ENCODE peak calls at places on chromosomes 2 and 18, in five cellular contexts. B is K562, R is HepG2, E is IMR-90, A is GM12878. C is an unnamed sample.

GRCh38 chr2:55419236-55419513 is 481 bp downstream of the CCDC88A start:
- DNase-seq in R (no peak), A (no peak), B (peak; percentile 28), E (peak; percentile 18), C (peak; percentile 51)

GRCh38 chr2:149449017-149449416 is 118.6 kb downstream of the LYPD6 start:
- DNase-seq in R (no peak), E (no peak), B (no peak), A (no peak), C (no peak)

GRCh38 chr2:213766465-213766891 is 482.2 kb downstream of the SPAG16 start:
- DNase-seq in R (no peak), A (peak; percentile 60), E (no peak), B (no peak), C (no peak)

GRCh38 chr2:216635701-216636541 is 2.7 kb downstream of the IGFBP2 start:
- DNase-seq in A (no peak), R (no peak), E (no peak), B (no peak), C (peak; percentile 70)

GRCh38 chr2:222518570-222519381 is 94.4 kb downstream of the SGPP2 start:
- DNase-seq in A (no peak), R (no peak), E (no peak), B (no peak), C (no peak)

GRCh38 chr2:42021490-42021889 is 26.3 kb upstream of the PKDCC start:
- DNase-seq in E (peak; percentile 77), A (no peak), R (no peak), B (no peak), C (peak; percentile 65)

GRCh38 chr2:151410485-151410833 is 757 bp downstream of the RIF1 start:
- DNase-seq in A (no peak), E (peak; percentile 5), R (peak; percentile 50), B (peak; percentile 67), C (peak; percentile 54)

GRCh38 chr2:231530099-231531085 is at the start of gene NMUR1:
- DNase-seq in R (no peak), B (peak; percentile 80), E (no peak), A (no peak), C (peak; percentile 93)

GRCh38 chr2:119860924-119861323 is 101.2 kb downstream of the PTPN4 start:
- DNase-seq in B (no peak), A (no peak), R (no peak), E (no peak), C (no peak)

GRCh38 chr2:167127135-167127534 is 238.9 kb downstream of the XIRP2 start:
- DNase-seq in A (no peak), B (no peak), E (peak; percentile 44), R (peak; percentile 33), C (no peak)

GRCh38 chr2:240553956-240554480 is 3.8 kb downstream of the ANKMY1 start:
- DNase-seq in R (no peak), E (no peak), A (no peak), B (no peak), C (no peak)

GRCh38 chr2:42872736-42873135 is 80.4 kb upstream of the HAAO start:
- DNase-seq in A (no peak), R (no peak), B (no peak), E (no peak), C (no peak)

GRCh38 chr18:7177131-7177744 is 53.7 kb upstream of the LRRC30 start:
- DNase-seq in A (no peak), B (peak; percentile 63), R (peak; percentile 45), E (peak; percentile 85), C (peak; percentile 86)

GRCh38 chr18:6610436-6610835 is 119.1 kb upstream of the ARHGAP28 start:
- DNase-seq in E (no peak), B (no peak), A (no peak), R (no peak), C (no peak)

GRCh38 chr2:56184500-56184996 is 758 bp downstream of the CCDC85A start:
- DNase-seq in R (no peak), A (no peak), B (no peak), E (no peak), C (no peak)

GRCh38 chr18:74645717-74646116 is 48.0 kb downstream of the ZNF407 start:
- DNase-seq in B (no peak), A (no peak), R (no peak), E (peak; percentile 56), C (no peak)

GRCh38 chr2:63741884-63742583 is 99.7 kb upstream of the UGP2 start:
- DNase-seq in R (no peak), B (no peak), A (no peak), E (peak; percentile 45), C (no peak)

DNA sequence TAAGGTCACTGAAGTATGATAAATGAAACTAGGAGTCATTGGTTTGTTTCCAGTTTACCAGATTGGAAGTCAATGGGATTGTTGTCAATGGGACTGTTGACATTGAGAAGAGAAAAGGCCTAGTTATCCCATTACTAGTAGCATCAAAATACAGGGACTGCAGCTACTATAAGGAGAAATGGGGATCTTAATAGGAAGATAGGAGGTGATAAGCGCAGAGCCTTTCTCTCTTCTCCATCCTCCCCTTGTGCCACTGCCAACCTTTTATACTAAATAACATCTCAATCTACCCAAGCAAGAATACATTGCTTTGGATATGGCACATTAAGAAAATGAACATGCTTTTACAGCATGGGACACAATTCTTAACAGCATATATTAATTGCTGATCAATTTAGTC is 10.5 kb upstream of the BBS5 start:
- DNase-seq in B (no peak), E (no peak), A (no peak), R (no peak), C (no peak)
- TF ChIP-seq MXI1 in B (no peak), E (no peak), A (no peak), R (no peak), C (no peak)

GRCh38 chr18:41761329-41762028 is 193.6 kb upstream of the PIK3C3 start:
- DNase-seq in B (no peak), R (no peak), E (peak; percentile 84), A (no peak), C (no peak)
- TF ChIP-seq MXI1 in B (no peak), R (no peak), E (no peak), A (no peak), C (no peak)

GRCh38 chr2:237546876-237547395 is 19.4 kb upstream of the PRLH start:
- DNase-seq in R (no peak), B (no peak), E (no peak), A (no peak), C (no peak)
- TF ChIP-seq MXI1 in R (no peak), B (no peak), E (no peak), A (no peak), C (no peak)

DNA sequence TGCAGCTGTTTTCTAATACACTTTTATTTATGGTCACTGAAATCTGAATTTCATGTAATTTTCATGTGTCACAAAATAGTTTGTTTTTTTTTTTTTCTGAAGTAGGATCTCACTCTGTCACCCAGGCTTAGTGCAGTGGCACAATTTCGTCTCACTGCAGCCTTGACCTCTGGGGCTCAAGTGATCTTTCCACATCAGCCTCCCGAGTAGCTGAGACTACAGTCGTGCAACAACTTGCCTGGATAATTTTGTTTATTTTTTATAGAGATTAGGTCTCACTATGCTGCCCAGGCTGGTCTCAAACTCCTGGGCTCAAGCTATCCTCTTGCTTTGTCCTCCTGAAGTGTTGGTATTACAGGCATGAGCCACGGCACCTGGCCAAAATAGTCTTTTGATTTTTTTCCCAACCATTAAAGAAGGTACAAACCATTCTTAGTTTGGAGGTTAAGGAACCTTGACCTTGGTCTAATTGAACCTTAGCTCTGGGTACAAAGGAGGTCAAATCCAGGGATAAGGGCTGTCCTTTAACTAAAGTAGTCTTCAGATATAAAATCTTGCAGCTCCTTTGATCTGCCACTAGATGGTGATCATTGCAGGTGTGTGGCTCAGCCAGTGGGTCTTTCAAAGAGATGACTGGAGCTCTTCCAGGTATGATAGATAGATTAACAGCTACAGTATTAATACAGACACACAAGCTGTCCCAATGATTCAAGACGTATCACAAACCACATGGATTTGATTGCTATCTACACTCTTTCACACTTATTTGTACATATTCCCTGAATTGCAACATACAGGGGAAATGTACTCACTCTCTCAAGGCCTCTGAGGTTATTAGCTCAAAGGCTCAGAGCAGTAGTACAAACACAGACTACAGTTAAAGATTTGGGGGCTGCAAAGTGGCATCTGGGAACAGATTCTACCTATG is 4.7 kb upstream of the KRCC1 start:
- DNase-seq in B (peak; percentile 63), A (no peak), R (peak; percentile 60), E (peak; percentile 31), C (peak; percentile 71)
- TF ChIP-seq MXI1 in B (no peak), A (no peak), R (no peak), E (no peak), C (no peak)

GRCh38 chr2:200382883-200383282 is 76.4 kb downstream of the SPATS2L start:
- DNase-seq in R (no peak), E (no peak), B (no peak), A (no peak), C (no peak)
- TF ChIP-seq MXI1 in R (no peak), E (no peak), B (no peak), A (no peak), C (no peak)

GRCh38 chr2:124967325-124967724 is 942.2 kb downstream of the CNTNAP5 start:
- DNase-seq in R (no peak), A (no peak), E (no peak), B (no peak), C (no peak)
- TF ChIP-seq MXI1 in R (no peak), A (no peak), E (no peak), B (no peak), C (no peak)

GRCh38 chr2:199057936-199058335 is 399.8 kb downstream of the SATB2 start:
- DNase-seq in R (no peak), A (no peak), B (no peak), E (peak; percentile 0), C (no peak)
- TF ChIP-seq MXI1 in R (no peak), A (no peak), B (no peak), E (no peak), C (no peak)

DNA sequence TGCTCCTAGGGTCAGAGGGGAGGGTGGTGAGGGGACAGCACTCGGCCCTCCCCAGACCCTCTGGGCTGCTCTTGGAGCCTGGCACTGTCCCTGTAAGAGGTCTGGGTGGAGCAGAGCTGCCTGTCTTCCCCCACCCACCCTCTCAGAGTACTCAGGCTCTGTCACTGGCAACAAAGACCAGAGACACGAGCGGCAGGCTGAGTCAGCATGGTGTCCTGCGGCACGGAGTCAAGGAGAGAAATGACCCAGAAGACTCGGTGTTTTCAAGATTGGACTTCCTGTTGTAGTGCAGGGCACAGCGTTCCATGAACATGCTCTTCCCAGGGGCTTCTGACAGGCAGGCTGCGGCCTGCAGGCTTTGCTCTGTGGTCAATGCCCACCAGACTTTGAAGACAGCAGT is 19.9 kb downstream of the SIGLEC15 start:
- DNase-seq in E (no peak), A (no peak), B (no peak), R (no peak), C (no peak)
- TF ChIP-seq MXI1 in E (no peak), A (no peak), B (no peak), R (no peak), C (no peak)

GRCh38 chr2:200600549-200601212 is 14.9 kb downstream of the AOX1 start:
- DNase-seq in A (no peak), B (no peak), R (no peak), E (peak; percentile 43), C (no peak)

GRCh38 chr2:200602584-200602983 is 16.8 kb downstream of the AOX1 start:
- DNase-seq in R (no peak), B (no peak), E (no peak), A (no peak), C (no peak)

GRCh38 chr2:200608341-200609026 is 22.7 kb downstream of the AOX1 start:
- DNase-seq in A (no peak), E (no peak), R (no peak), B (no peak), C (no peak)

GRCh38 chr2:200604571-200605255 is 18.9 kb downstream of the AOX1 start:
- DNase-seq in B (no peak), R (no peak), A (no peak), E (peak; percentile 30), C (no peak)

GRCh38 chr2:200603972-200604371 is 18.2 kb downstream of the AOX1 start:
- DNase-seq in A (no peak), B (no peak), E (peak; percentile 84), R (peak; percentile 90), C (no peak)
- TF ChIP-seq MXI1 in A (no peak), B (no peak), E (no peak), R (no peak), C (no peak)

C was measured in SK-N-SH.